ENCODE peak calls at places on chromosomes 12 and 14, in nine cellular contexts. H, E, G, R, Q, V, N, T and X are unnamed samples.
A peak's percentile ranks its signal among the peaks of the same experiment; 100 is the strongest.

GRCh38 chr12:31236998-31237637 is 88.8 kb downstream of the SINHCAF start:
- DNase-seq in H (no peak), R (no peak), G (no peak), N (no peak), E (no peak), Q (no peak), V (peak; percentile 11), T (no peak), X (no peak)

GRCh38 chr12:31471823-31472222 is 119.1 kb downstream of the DENND5B start:
- DNase-seq in T (no peak), G (no peak), E (no peak), Q (no peak), N (no peak), H (peak; percentile 35), R (no peak), V (no peak), X (no peak)

GRCh38 chr14:105123981-105124836 is 44.4 kb downstream of the JAG2 start:
- DNase-seq in T (no peak), E (no peak), R (no peak), N (no peak), Q (no peak), H (no peak), G (no peak), V (peak; percentile 11), X (no peak)

GRCh38 chr12:132557969-132558856 is 52.2 kb downstream of the LRCOL1 start:
- DNase-seq in N (no peak), H (no peak), Q (no peak), R (no peak), G (no peak), V (no peak), T (no peak), E (no peak), X (no peak)

GRCh38 chr14:35068238-35069012 is 22.4 kb downstream of the FAM177A1 start:
- DNase-seq in R (peak; percentile 60), Q (no peak), N (no peak), V (no peak), E (no peak), H (no peak), G (no peak), T (no peak), X (no peak)

GRCh38 chr14:76056128-76056527 is 70.6 kb downstream of the IFT43 start:
- DNase-seq in R (no peak), Q (no peak), N (no peak), T (no peak), E (no peak), V (no peak), H (peak; percentile 3), G (no peak), X (no peak)

GRCh38 chr12:113030875-113031525 is 25.5 kb upstream of the DTX1 start:
- DNase-seq in G (peak; percentile 63), Q (no peak), N (no peak), R (peak; percentile 14), H (peak; percentile 47), T (no peak), V (no peak), E (no peak), X (peak; percentile 72)

GRCh38 chr14:57889245-57889644 is 23.4 kb upstream of the SLC35F4 start:
- DNase-seq in Q (no peak), N (no peak), V (peak; percentile 44), H (peak; percentile 26), G (no peak), T (no peak), R (no peak), E (peak; percentile 77), X (no peak)

GRCh38 chr14:77037886-77038511 is 9.5 kb upstream of the IRF2BPL start:
- DNase-seq in R (no peak), N (no peak), Q (peak; percentile 86), V (no peak), T (no peak), G (peak; percentile 8), H (peak; percentile 72), E (peak; percentile 39), X (no peak)

GRCh38 chr12:24723759-24724158 is 225.1 kb downstream of the BCAT1 start:
- DNase-seq in R (no peak), Q (no peak), H (no peak), T (no peak), E (no peak), N (no peak), V (no peak), G (no peak), X (no peak)

GRCh38 chr14:104293851-104294627 is 155.7 kb downstream of the KIF26A start:
- DNase-seq in N (no peak), T (no peak), G (no peak), E (peak; percentile 15), R (peak; percentile 74), V (no peak), Q (no peak), H (no peak), X (peak; percentile 55)

GRCh38 chr12:105523164-105524057 is 192.9 kb downstream of the C12orf75 start:
- DNase-seq in V (no peak), Q (no peak), E (peak; percentile 93), R (peak; percentile 23), N (peak; percentile 75), G (peak; percentile 95), H (peak; percentile 97), T (peak; percentile 74), X (peak; percentile 14)

GRCh38 chr14:49863483-49864262 is 11.1 kb upstream of the NEMF start:
- DNase-seq in G (peak; percentile 18), N (no peak), R (peak; percentile 58), T (no peak), E (no peak), H (no peak), Q (no peak), V (no peak), X (no peak)

GRCh38 chr12:26123482-26123980 is 1.3 kb downstream of the BHLHE41 start:
- DNase-seq in Q (no peak), V (no peak), H (peak; percentile 39), R (no peak), G (no peak), T (no peak), E (no peak), N (no peak), X (no peak)

GRCh38 chr14:103711516-103712431 is 3.5 kb downstream of the XRCC3 start:
- DNase-seq in H (no peak), Q (no peak), R (peak; percentile 71), G (no peak), E (peak; percentile 71), N (peak; percentile 58), T (no peak), V (peak; percentile 81), X (peak; percentile 32)

GRCh38 chr14:32230181-32230580 is 27.1 kb upstream of the RNU6-8 start:
- DNase-seq in E (no peak), R (no peak), Q (no peak), H (peak; percentile 93), V (no peak), N (no peak), T (no peak), G (no peak), X (no peak)

GRCh38 chr14:75274899-75275569 is 3.6 kb upstream of the FOS start:
- DNase-seq in Q (no peak), N (no peak), R (peak; percentile 71), V (peak; percentile 68), G (no peak), T (no peak), E (no peak), H (peak; percentile 11), X (no peak)

GRCh38 chr14:32444262-32444661 is 115.2 kb downstream of the AKAP6 start:
- DNase-seq in T (no peak), G (no peak), H (no peak), E (no peak), N (no peak), R (no peak), Q (no peak), V (no peak), X (no peak)

GRCh38 chr12:110229409-110229808 is 51.6 kb upstream of the ATP2A2 start:
- DNase-seq in V (no peak), G (no peak), R (no peak), T (no peak), E (no peak), Q (no peak), H (no peak), N (no peak), X (no peak)
- H3K4me3 ChIP-seq in V (no peak overlapping the region), G (no peak overlapping the region), R (no peak overlapping the region), T (no peak overlapping the region), E (no peak overlapping the region), Q (no peak overlapping the region), H (no peak overlapping the region), N (no peak overlapping the region), X (no peak overlapping the region)

GRCh38 chr14:90349729-90350128 is 18.0 kb upstream of the NRDE2 start:
- DNase-seq in N (no peak), T (no peak), Q (no peak), G (no peak), V (no peak), E (no peak), R (no peak), H (no peak), X (no peak)
- TF ChIP-seq CTCF in N (no peak), T (no peak), Q (no peak), G (no peak), V (no peak), E (no peak), R (no peak), H (no peak), X (no peak)

DNA sequence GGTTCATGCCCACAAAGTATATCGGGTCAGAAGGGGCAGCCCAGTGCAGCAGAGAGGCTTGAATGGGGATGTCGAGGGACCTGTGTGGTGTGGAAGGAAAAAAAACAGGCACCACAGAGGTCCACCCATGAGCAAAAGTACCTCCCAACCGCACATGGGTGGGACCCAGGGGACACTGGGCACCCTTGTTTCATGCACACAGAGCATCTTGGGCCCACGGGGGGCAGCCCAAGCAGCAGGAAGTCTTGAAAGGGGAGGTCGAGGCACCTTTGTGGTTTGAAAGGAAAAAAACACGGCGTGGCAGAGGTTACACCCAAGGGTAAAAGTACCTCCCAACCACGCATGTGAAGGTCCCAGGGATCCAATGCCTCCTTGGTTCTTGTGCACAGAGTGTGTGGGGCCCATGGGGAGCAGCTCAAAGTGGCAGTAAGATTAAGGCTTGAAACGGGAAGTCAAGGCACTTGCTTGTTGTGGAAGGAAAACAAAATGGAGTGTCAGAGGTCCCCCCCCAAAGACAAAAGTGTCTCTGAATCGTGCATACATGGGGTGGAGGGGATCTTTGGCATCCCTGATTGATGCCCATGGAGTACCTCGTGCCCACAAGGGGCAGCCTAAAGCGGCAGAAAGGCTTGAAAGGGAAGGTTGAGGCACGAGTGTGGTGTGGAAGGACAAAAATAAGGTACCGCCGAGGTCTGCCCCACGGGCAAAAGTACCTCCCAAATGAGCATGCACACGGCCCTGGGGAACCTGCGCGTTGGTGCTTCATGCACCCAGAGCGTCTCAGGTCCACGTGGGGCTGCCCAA is 575.5 kb downstream of the ALG10 start:
- DNase-seq in E (no peak), T (no peak), R (no peak), Q (peak; percentile 64), V (no peak), G (no peak), H (no peak), N (no peak), X (peak; percentile 1)
- H3K9me3 ChIP-seq in E (peaks cover 90% of the 10 kb centered on the region), T (peaks cover 73% of the 10 kb centered on the region), R (peaks cover 100% of the 10 kb centered on the region), Q (peaks cover 7% of the 10 kb centered on the region), V (peaks cover 100% of the 10 kb centered on the region), G (no peaks in the 10 kb centered on the region), H (no peaks in the 10 kb centered on the region), N (peaks cover 22% of the 10 kb centered on the region), X (no peaks in the 10 kb centered on the region)

DNA sequence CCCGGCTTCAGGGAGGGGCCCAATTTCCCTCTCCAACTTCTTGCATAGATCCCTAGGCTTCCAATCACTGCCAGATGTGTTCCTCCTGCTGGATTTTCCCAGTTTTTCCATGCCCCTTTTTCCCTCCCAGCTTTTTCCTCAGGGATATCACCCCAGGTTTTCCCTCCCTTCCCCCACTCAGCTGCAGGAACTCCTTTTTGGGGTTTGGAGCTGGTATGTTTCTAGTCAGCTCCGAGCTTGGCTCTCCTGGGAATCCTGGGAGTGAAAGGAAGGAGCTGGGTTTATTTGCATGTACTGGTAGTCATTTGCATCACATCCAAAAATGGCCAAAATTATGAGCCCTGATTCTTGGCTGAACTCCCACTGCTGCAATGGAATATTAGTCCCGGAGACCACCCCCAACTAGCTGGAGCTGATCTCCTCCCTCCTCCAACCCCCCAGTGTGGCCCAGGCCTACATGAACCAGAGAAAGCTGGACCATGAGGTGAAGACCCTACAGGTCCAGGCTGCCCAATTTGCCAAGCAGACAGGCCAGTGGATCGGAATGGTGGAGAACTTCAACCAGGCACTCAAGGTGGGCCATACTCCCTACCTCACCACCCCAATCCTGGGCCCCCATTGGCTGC is 1.4 kb upstream of the RDH5 start:
- DNase-seq in Q (no peak), R (no peak), T (no peak), H (no peak), V (no peak), G (no peak), E (no peak), N (peak; percentile 10), X (no peak)
- H3K4me3 ChIP-seq in Q (no peak overlapping the region), R (no peak overlapping the region), T (no peak overlapping the region), H (peak overlapping the region; percentile 19), V (no peak overlapping the region), G (no peak overlapping the region), E (no peak overlapping the region), N (peak overlapping the region; percentile 11), X (no peak overlapping the region)